ENCODE peak calls at places on chromosomes 3 and 15, in eight cellular contexts. Q, P, E, J, S, K, M and V are unnamed samples.
A peak's percentile ranks its signal among the peaks of the same experiment; 100 is the strongest.

GRCh38 chr15:29568840-29569532 is 253.3 kb downstream of the TJP1 start:
- DNase-seq in P (no peak), S (no peak), M (no peak), K (no peak), E (peak; percentile 27), J (no peak), Q (no peak), V (peak; percentile 71)

GRCh38 chr15:38453971-38454686 is at the start of gene FAM98B:
- DNase-seq in M (peak; percentile 92), Q (peak; percentile 89), S (peak; percentile 88), K (peak; percentile 65), P (peak; percentile 55), J (peak; percentile 97), E (peak; percentile 92), V (peak; percentile 91)

GRCh38 chr3:186261638-186262037 is 100.4 kb downstream of the DGKG start:
- DNase-seq in K (peak; percentile 36), E (no peak), J (peak; percentile 88), S (no peak), Q (peak; percentile 19), P (no peak), M (no peak), V (no peak)

GRCh38 chr3:127182848-127183714 is 9.8 kb upstream of the PRR23E start:
- DNase-seq in S (no peak), M (no peak), P (no peak), J (no peak), Q (no peak), E (no peak), K (no peak), V (no peak)

GRCh38 chr15:25179673-25180511 is 225.1 kb downstream of the SNRPN start:
- DNase-seq in J (no peak), M (peak; percentile 20), E (no peak), Q (no peak), S (peak; percentile 7), P (no peak), K (no peak), V (peak; percentile 16)

GRCh38 chr15:50556642-50557371 is 10.3 kb upstream of the USP50 start:
- DNase-seq in S (no peak), Q (no peak), K (no peak), E (no peak), J (no peak), P (no peak), M (no peak), V (no peak)

GRCh38 chr3:30305021-30305420 is 301.4 kb upstream of the TGFBR2 start:
- DNase-seq in S (no peak), P (no peak), Q (peak; percentile 44), J (no peak), M (no peak), E (no peak), K (no peak), V (no peak)

GRCh38 chr15:43469867-43470266 is 23.1 kb downstream of the TP53BP1 start:
- DNase-seq in P (no peak), S (no peak), M (no peak), J (no peak), E (no peak), Q (peak; percentile 74), K (no peak), V (no peak)

GRCh38 chr15:101091080-101092017 is 160.5 kb downstream of the CHSY1 start:
- DNase-seq in K (no peak), M (no peak), E (peak; percentile 36), S (peak; percentile 58), J (no peak), Q (peak; percentile 70), P (peak; percentile 78), V (no peak)

GRCh38 chr3:70531063-70531657 is 218.7 kb upstream of the MDFIC2 start:
- DNase-seq in J (peak; percentile 44), E (no peak), S (no peak), Q (peak; percentile 50), K (peak; percentile 50), P (peak; percentile 10), M (no peak), V (no peak)

GRCh38 chr3:184500344-184500923 is 61.2 kb upstream of the EPHB3 start:
- DNase-seq in S (no peak), K (no peak), P (no peak), E (no peak), J (no peak), M (no peak), Q (no peak), V (no peak)

GRCh38 chr3:30954431-30954830 is 60.0 kb upstream of the GADL1 start:
- DNase-seq in P (no peak), E (no peak), S (no peak), M (no peak), K (no peak), J (no peak), Q (no peak), V (no peak)

GRCh38 chr3:120498947-120499346 is 48.2 kb upstream of the FSTL1 start:
- DNase-seq in P (peak; percentile 41), M (no peak), E (peak; percentile 21), K (no peak), J (no peak), Q (peak; percentile 100), S (no peak), V (no peak)

GRCh38 chr15:67050062-67050461 is 15.3 kb upstream of the SMAD3 start:
- DNase-seq in J (no peak), E (no peak), Q (peak; percentile 70), S (no peak), M (no peak), K (peak; percentile 26), P (no peak), V (no peak)